ENCODE peak calls at places on chromosome 1, in seven cellular contexts. F is IMR-90, X is breast epithelium, R is A549, C is tibial nerve, Q is uterus, H is body of pancreas. V is an unnamed sample.

GRCh38 chr1:178871551-178872320 is 859 bp upstream of the ANGPTL1 start:
- DNase-seq in F (no peak), Q (no peak), H (no peak), X (no peak), C (no peak), R (no peak), V (no peak)

GRCh38 chr1:30719406-30720270 is 3.7 kb downstream of the MATN1 start:
- DNase-seq in H (no peak), Q (no peak), X (no peak), R (no peak), F (peak; percentile 50), C (no peak), V (no peak)

GRCh38 chr1:61322008-61322744 is 239.8 kb downstream of the NFIA start:
- DNase-seq in X (no peak), Q (no peak), R (no peak), H (no peak), F (no peak), C (no peak), V (no peak)

GRCh38 chr1:167714851-167715652 is 6.7 kb upstream of the MPZL1 start:
- DNase-seq in X (peak; percentile 88), H (peak; percentile 89), C (peak; percentile 98), F (peak; percentile 83), Q (peak; percentile 89), R (peak; percentile 78), V (peak; percentile 96)

GRCh38 chr1:154962238-154962678 is 676 bp upstream of the PYGO2 start:
- DNase-seq in H (no peak), Q (no peak), X (no peak), F (peak; percentile 22), C (peak; percentile 24), R (no peak), V (peak; percentile 54)

GRCh38 chr1:245322673-245323072 is 167.9 kb downstream of the KIF26B start:
- DNase-seq in F (no peak), H (no peak), Q (no peak), C (no peak), R (no peak), X (no peak), V (no peak)

GRCh38 chr1:2050482-2050792 is 226 bp downstream of the PRKCZ start:
- DNase-seq in H (no peak), X (no peak), Q (no peak), R (no peak), C (no peak), F (no peak), V (no peak)

GRCh38 chr1:151142411-151143056 is 3.9 kb downstream of the SEMA6C start:
- DNase-seq in R (no peak), Q (no peak), H (no peak), F (no peak), C (no peak), X (no peak), V (no peak)

GRCh38 chr1:171961861-171962260 is 120.6 kb downstream of the DNM3 start:
- DNase-seq in X (no peak), Q (no peak), R (no peak), F (no peak), C (no peak), H (no peak), V (no peak)

GRCh38 chr1:18734461-18735368 is 104.1 kb downstream of the PAX7 start:
- DNase-seq in X (no peak), Q (no peak), F (no peak), R (no peak), H (no peak), C (no peak), V (no peak)

GRCh38 chr1:100628631-100629081 is 90.7 kb downstream of the GPR88 start:
- DNase-seq in H (no peak), R (no peak), Q (no peak), F (peak; percentile 14), X (no peak), C (no peak), V (no peak)

GRCh38 chr1:41501581-41501980 is 17.1 kb upstream of the EDN2 start:
- DNase-seq in Q (no peak), R (no peak), C (no peak), F (no peak), H (peak; percentile 83), X (peak; percentile 81), V (no peak)

GRCh38 chr1:91553196-91553595 is 52.5 kb downstream of the CDC7 start:
- DNase-seq in Q (peak; percentile 43), H (peak; percentile 68), C (peak; percentile 55), F (peak; percentile 80), R (no peak), X (peak; percentile 84), V (no peak)

GRCh38 chr1:87329051-87329755 is 523 bp downstream of the LMO4 start:
- DNase-seq in R (peak; percentile 21), F (peak; percentile 33), H (peak; percentile 53), Q (peak; percentile 32), X (no peak), C (no peak), V (peak; percentile 63)

GRCh38 chr1:58779837-58780585 is 3.8 kb downstream of the JUN start:
- DNase-seq in Q (peak; percentile 61), H (peak; percentile 80), X (peak; percentile 76), F (peak; percentile 78), R (no peak), C (peak; percentile 53), V (no peak)
- TF ChIP-seq POLR2A in Q (no peak), H (peak; percentile 87), X (peak; percentile 88), F (peak; percentile 96), R (no peak), C (no peak), V (no peak)

DNA sequence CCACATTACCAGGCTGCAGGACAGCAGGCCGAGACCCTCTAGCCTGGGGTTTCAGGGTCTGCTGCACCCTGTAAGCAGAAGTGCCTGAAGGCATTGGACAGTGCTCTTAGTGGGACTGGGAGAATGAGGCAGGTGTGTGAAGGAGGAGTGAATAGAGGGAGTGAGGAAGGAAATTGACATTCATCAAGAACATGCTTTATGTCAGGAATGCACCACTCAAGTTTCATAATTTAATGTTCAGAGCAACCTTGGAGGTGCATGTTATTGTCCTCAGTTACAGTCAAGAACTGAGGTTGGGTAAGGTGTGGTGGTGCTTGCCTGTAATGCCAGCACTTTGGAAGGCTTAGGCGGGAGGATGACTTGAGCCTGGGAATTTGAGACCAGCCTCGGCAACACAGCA is 11.7 kb upstream of the GPR37L1 start:
- DNase-seq in Q (no peak), X (no peak), R (no peak), F (no peak), C (no peak), H (no peak), V (no peak)
- H3K4me1 ChIP-seq in Q (no peaks in the 10 kb centered on the region), X (peaks cover 8% of the 10 kb centered on the region), R (peaks cover 90% of the 10 kb centered on the region), F (peaks cover 6% of the 10 kb centered on the region), C (peaks cover 15% of the 10 kb centered on the region), H (peaks cover 79% of the 10 kb centered on the region), V (peaks cover 38% of the 10 kb centered on the region)

GRCh38 chr1:241639040-241639652 is 1.0 kb downstream of the CHML start:
- DNase-seq in X (peak; percentile 21), C (peak; percentile 9), R (no peak), H (no peak), F (peak; percentile 23), Q (no peak), V (no peak)

GRCh38 chr1:241639653-241640148 is 468 bp downstream of the CHML start:
- DNase-seq in F (no peak), X (no peak), Q (peak; percentile 26), C (peak; percentile 21), H (no peak), R (peak; percentile 65), V (peak; percentile 36)

GRCh38 chr1:241641748-241642592 is 1.8 kb upstream of the CHML start:
- DNase-seq in X (no peak), R (peak; percentile 59), C (no peak), F (peak; percentile 45), Q (no peak), H (no peak), V (no peak)

GRCh38 chr1:241640867-241641542 is 836 bp upstream of the CHML start:
- DNase-seq in C (no peak), Q (no peak), X (no peak), R (peak; percentile 51), H (no peak), F (no peak), V (no peak)

DNA sequence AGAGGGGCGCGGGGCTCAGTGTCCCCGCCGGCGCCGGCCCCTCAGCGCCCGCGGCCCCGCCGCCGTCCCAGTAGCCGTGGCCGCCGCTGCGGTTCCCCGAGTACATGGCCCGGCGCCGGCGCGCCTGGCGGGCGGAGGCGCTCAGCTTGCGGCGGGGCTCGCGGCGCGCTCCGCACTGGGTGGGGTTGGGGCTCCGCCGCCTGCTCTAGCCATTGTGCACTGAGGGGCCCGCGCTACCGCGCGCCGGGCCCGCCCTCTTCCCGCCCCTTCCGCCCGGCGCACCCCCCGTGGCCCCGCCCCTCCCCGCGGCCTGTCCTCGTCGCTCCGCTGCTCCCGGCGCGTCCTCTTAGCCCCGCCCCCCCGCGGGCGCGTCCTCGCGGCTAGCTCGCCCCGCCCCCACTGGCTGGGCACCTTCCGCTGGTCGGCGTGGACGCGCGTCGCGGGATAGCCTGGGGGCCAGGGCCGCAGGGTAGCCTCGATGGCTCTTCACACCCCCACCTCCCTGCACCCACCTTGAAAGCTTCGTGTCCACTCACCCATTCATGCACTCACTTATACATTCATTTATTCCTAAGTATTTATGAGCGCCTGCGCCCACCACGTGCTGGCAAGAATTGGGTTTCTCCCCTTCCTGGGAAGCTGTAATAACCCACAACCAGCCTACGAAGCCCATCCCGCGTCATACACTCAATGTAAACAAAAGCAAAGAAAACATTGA is at the start of the genes CHML and OPN3:
- DNase-seq in R (peak; percentile 82), F (peak; percentile 79), X (peak; percentile 82), H (peak; percentile 95), C (peak; percentile 82), Q (peak; percentile 89), V (peak; percentile 95)
- TF ChIP-seq POLR2A in R (peak; percentile 87), F (peak; percentile 87), X (no peak), H (peak; percentile 62), C (peak; percentile 80), Q (peak; percentile 85), V (peak; percentile 46)

DNA sequence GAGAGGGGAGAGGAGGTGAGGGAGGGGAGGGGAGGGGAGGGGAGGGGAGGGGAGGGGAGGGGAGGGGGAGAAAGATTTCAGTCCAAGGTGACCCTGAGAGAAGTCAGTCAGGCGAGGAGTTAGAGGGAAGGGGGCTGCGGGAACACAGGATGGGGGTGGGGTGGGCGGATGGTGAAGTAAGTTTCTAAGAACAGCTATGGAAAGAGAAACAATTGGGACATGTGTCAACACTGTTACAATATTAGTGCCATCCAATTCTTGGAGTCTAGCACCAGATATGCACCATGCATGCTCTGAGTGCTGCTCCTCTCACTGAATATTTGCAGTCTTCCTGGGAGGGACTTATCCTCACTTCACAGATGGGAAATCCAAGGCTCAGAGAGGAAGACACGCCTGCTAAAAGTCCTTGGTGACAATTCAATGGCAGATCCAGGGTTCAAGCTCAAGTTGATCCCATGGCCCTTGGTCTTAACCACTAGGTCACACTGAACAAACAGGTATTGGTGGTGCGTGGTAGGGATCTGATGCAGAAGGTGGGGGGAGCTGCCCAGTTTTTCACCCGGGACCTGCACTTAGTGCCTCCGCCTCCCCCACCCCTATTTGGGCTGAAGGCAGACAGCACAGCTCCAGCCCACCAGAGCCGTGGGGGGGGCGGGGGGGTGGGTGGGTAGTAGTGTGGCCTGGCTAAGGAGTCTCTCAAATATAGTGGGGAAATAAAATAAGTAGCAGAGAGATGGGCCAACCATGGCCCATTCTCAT is 42.6 kb upstream of the ECE1 start:
- DNase-seq in Q (no peak), X (no peak), H (no peak), F (no peak), R (no peak), C (no peak), V (peak; percentile 82)
- H3K4me1 ChIP-seq in Q (peaks cover 23% of the 10 kb centered on the region), X (peaks cover 27% of the 10 kb centered on the region), H (peaks cover 96% of the 10 kb centered on the region), F (peaks cover 45% of the 10 kb centered on the region), R (peaks cover 84% of the 10 kb centered on the region), C (peaks cover 79% of the 10 kb centered on the region), V (peaks cover 66% of the 10 kb centered on the region)

V was measured in testis.